ENCODE peak calls at places on chromosomes 13 and 19, in six cellular contexts. G is A549, M is GM23338, N is GM12878, O is Panc1, W is HepG2. V is an unnamed sample.

GRCh38 chr19:46579286-46579944 is 21.7 kb upstream of the CALM3 start:
- DNase-seq in M (peak; percentile 88), N (no peak), G (peak; percentile 28), O (no peak), W (no peak), V (peak; percentile 27)

GRCh38 chr13:25247345-25247744 is 39.9 kb downstream of the MTMR6 start:
- DNase-seq in O (no peak), G (no peak), N (no peak), M (no peak), W (no peak), V (no peak)

GRCh38 chr19:55344444-55344843 is 4.8 kb downstream of the KMT5C start:
- DNase-seq in M (no peak), N (no peak), G (no peak), O (no peak), W (no peak), V (no peak)

GRCh38 chr19:57850553-57851017 is 926 bp downstream of the ZNF587 start:
- DNase-seq in M (peak; percentile 86), N (no peak), W (peak; percentile 29), O (no peak), G (peak; percentile 41), V (no peak)

GRCh38 chr13:25945596-25945995 is 106.2 kb downstream of the SHISA2 start:
- DNase-seq in N (no peak), O (no peak), G (no peak), M (no peak), W (no peak), V (no peak)

GRCh38 chr19:55287361-55288079 is 3.7 kb downstream of the BRSK1 start:
- DNase-seq in W (no peak), O (no peak), N (no peak), G (no peak), M (no peak), V (no peak)

GRCh38 chr13:73835138-73835721 is 299.0 kb downstream of the KLF12 start:
- DNase-seq in O (no peak), M (peak; percentile 73), G (peak; percentile 30), W (peak; percentile 39), N (peak; percentile 30), V (peak; percentile 3)

GRCh38 chr19:14669940-14670339 is 4.7 kb downstream of the ADGRE3 start:
- DNase-seq in W (no peak), N (no peak), G (no peak), O (no peak), M (no peak), V (no peak)

GRCh38 chr13:28826368-28826767 is 6.2 kb downstream of the MTUS2 start:
- DNase-seq in M (no peak), G (no peak), N (no peak), W (no peak), O (no peak), V (no peak)

GRCh38 chr19:5952193-5953033 is 25.5 kb downstream of the RANBP3 start:
- DNase-seq in M (no peak), N (no peak), G (no peak), W (no peak), O (no peak), V (no peak)
- TF ChIP-seq CTCF in M (no peak), N (no peak), G (no peak), W (no peak), O (no peak), V (no peak)

DNA sequence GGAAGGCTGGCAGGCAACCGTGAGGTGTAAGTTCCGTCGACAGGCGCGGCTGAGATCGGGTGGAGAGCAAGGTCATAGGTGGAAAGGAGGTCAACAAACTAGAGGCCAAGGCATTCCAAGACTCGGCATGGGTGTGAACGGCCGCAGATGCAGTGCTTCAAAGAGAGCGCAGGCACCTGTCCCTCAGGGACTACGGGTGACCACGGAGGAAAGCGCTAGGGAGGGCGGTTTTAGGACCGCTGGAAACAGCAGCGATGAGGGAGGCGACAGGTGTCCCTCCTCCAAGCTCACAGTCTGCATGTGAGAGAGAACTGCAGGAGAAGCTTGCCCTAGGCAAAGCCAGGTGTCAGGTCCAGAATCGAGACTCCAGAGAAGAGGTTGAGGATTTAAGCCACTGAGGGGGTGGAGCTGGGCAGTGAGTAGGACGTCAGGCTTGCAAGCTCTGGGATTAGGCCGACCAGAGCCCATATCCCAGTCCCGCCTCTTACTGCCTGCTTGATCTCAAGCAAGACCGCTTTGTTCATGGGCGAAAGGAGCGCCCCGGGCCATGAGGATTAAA is 1.6 kb upstream of the MLNR start:
- DNase-seq in O (no peak), W (no peak), N (no peak), G (no peak), M (peak; percentile 63), V (no peak)
- TF ChIP-seq REST in O (no peak), W (no peak), N (no peak), G (no peak), M (no peak), V (no peak)

GRCh38 chr13:113586661-113587479 is 2.3 kb downstream of the TFDP1 start:
- DNase-seq in W (no peak), N (no peak), O (no peak), M (no peak), G (no peak), V (peak; percentile 79)

GRCh38 chr13:113585828-113586355 is 1.3 kb downstream of the TFDP1 start:
- DNase-seq in W (no peak), O (no peak), M (no peak), N (no peak), G (no peak), V (no peak)

GRCh38 chr13:113582841-113583631 is 1.5 kb upstream of the TFDP1 start:
- DNase-seq in O (no peak), N (no peak), G (no peak), M (no peak), W (peak; percentile 38), V (no peak)

GRCh38 chr13:113584205-113584869 is at the start of gene TFDP1:
- DNase-seq in M (peak; percentile 88), N (peak; percentile 63), G (peak; percentile 89), W (peak; percentile 81), O (no peak), V (peak; percentile 92)

DNA sequence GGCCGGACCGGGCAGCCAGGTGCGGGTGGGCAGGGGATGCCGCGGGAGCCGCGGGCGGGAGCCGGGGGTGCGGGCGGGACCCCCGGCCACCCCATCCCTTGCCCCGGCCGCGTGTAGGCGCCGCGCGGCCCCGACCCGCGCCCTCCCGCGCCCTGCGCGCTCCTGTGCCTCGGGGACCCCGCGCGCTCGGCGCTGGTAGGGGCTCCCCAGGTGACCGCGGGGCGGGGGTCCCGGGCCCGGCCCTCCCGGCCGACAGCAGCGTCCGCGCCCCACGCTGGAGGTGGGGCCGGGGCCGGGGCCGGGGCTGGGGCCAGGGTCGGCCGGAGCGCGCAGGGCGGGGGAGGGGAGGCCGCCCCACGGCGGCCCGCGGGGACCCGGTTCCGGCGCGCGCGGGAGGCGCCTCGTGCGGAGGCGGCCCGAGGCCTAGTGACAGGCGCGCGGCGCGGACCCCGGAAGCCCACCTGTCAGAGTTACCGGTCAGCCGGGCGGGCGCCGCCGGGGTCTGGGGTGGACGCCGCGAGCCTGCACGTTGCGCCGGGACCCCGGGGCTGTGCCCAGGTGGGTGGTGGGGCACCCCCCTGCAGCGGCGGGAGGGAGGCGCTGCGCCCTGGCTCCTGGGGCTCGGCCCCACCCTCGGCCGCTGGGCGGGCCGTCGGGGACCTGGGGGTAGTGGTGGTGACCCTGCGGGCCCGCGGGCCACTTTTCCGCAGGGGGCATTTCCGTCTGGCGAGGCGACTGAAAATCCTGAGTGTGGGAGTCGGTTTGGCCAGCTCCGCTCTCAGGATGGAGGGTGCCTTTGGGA is 518 bp downstream of the TFDP1 start:
- DNase-seq in O (no peak), W (no peak), M (peak; percentile 27), N (no peak), G (peak; percentile 9), V (no peak)
- H3K27ac ChIP-seq in O (peak overlapping the region; percentile 74), W (peak overlapping the region; percentile 31), M (no peak overlapping the region), N (peak overlapping the region; percentile 71), G (peak overlapping the region; percentile 99), V (peak overlapping the region; percentile 34)

DNA sequence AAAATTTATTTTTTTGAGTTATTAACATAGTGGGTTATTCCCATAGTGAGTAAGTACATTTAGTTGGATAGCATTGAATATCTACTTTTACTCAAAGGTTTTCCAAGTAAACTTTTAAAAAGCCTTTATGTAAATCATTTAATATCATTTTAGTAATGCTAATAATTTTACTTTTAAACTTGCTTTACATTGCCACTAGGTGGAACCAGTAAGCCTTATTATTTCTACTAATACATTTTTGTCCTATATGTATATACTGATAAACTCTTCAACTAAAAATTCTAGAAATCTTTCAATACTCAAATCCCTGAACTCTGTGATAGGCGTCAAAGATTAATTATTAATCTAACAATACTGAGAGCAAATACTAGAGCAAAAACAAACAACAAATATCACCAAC is 1709.2 kb upstream of the PCDH20 start:
- DNase-seq in W (peak; percentile 5), M (peak; percentile 34), O (no peak), G (peak; percentile 20), N (no peak), V (no peak)
- TF ChIP-seq CTCF in W (no peak), M (no peak), O (no peak), G (peak; percentile 32), N (peak; percentile 17), V (no peak)

GRCh38 chr13:101474419-101474957 is 22.0 kb downstream of the ITGBL1 start:
- DNase-seq in G (peak; percentile 58), W (no peak), M (peak; percentile 79), N (no peak), O (no peak), V (no peak)
- TF ChIP-seq REST in G (no peak), W (no peak), M (no peak), N (no peak), O (no peak), V (no peak)

GRCh38 chr19:18868380-18869230 is 27.4 kb downstream of the CERS1 start:
- DNase-seq in G (no peak), M (peak; percentile 78), N (no peak), O (no peak), W (no peak), V (no peak)
- H3K27ac ChIP-seq in G (no peak overlapping the region), M (no peak overlapping the region), N (no peak overlapping the region), O (no peak overlapping the region), W (no peak overlapping the region), V (no peak overlapping the region)

GRCh38 chr19:4363571-4364304 is 20.4 kb downstream of the MPND start:
- DNase-seq in G (no peak), W (no peak), N (no peak), M (no peak), O (no peak), V (no peak)

GRCh38 chr19:4361152-4362037 is 18.0 kb downstream of the MPND start:
- DNase-seq in G (peak; percentile 33), O (no peak), N (no peak), M (peak; percentile 69), W (no peak), V (no peak)

GRCh38 chr19:4360641-4361151 is 17.3 kb downstream of the MPND start:
- DNase-seq in N (no peak), O (no peak), M (no peak), W (no peak), G (no peak), V (no peak)

GRCh38 chr19:4362038-4362828 is 18.9 kb downstream of the MPND start:
- DNase-seq in N (no peak), W (no peak), M (no peak), O (no peak), G (no peak), V (no peak)

GRCh38 chr19:4362871-4363545 is 19.6 kb downstream of the MPND start:
- DNase-seq in W (no peak), G (peak; percentile 47), N (no peak), M (peak; percentile 59), O (no peak), V (no peak)
- TF ChIP-seq CTCF in W (peak; percentile 56), G (peak; percentile 32), N (peak; percentile 24), M (peak; percentile 62), O (peak; percentile 75), V (peak; percentile 15)